ENCODE peak calls at places on chromosomes 12 and 14, in five cellular contexts. One of them, this sample, is unnamed.

GRCh38 chr12:19491863-19492262 is 52.6 kb downstream of the AEBP2 start:
- DNase-seq in HepG2: no peak
- DNase-seq in IMR-90: no peak
- DNase-seq in lower leg skin: no peak
- DNase-seq in Peyer's patch: no peak
- DNase-seq in this sample: no peak

GRCh38 chr14:99687284-99688209 is 3.4 kb downstream of the CYP46A1 start:
- DNase-seq in HepG2: peak
- DNase-seq in IMR-90: no peak
- DNase-seq in Peyer's patch: no peak
- DNase-seq in lower leg skin: peak
- DNase-seq in this sample: no peak

GRCh38 chr14:23141706-23142467 is 22.8 kb upstream of the CEBPE start:
- DNase-seq in lower leg skin: no peak
- DNase-seq in IMR-90: peak
- DNase-seq in Peyer's patch: no peak
- DNase-seq in HepG2: no peak
- DNase-seq in this sample: peak

GRCh38 chr14:32666310-32666709 is 272.4 kb upstream of the NPAS3 start:
- DNase-seq in IMR-90: no peak
- DNase-seq in Peyer's patch: no peak
- DNase-seq in HepG2: no peak
- DNase-seq in lower leg skin: no peak
- DNase-seq in this sample: no peak

GRCh38 chr12:18492372-18493025 is 231.2 kb downstream of the PIK3C2G start:
- DNase-seq in IMR-90: peak
- DNase-seq in Peyer's patch: no peak
- DNase-seq in lower leg skin: no peak
- DNase-seq in HepG2: no peak
- DNase-seq in this sample: no peak

GRCh38 chr12:110304061-110304551 is 23.1 kb downstream of the ATP2A2 start:
- DNase-seq in IMR-90: peak
- DNase-seq in Peyer's patch: no peak
- DNase-seq in lower leg skin: no peak
- DNase-seq in HepG2: no peak
- DNase-seq in this sample: no peak

GRCh38 chr12:62361048-62361447 is 100.8 kb downstream of the USP15 start:
- DNase-seq in IMR-90: no peak
- DNase-seq in HepG2: no peak
- DNase-seq in lower leg skin: no peak
- DNase-seq in Peyer's patch: no peak
- DNase-seq in this sample: no peak

GRCh38 chr14:106024983-106025604 is 498.7 kb downstream of the TMEM121 start:
- DNase-seq in Peyer's patch: no peak
- DNase-seq in lower leg skin: no peak
- DNase-seq in IMR-90: no peak
- DNase-seq in HepG2: no peak
- DNase-seq in this sample: no peak

GRCh38 chr12:113056631-113057488 is at the start of gene DTX1:
- DNase-seq in Peyer's patch: no peak
- DNase-seq in HepG2: no peak
- DNase-seq in lower leg skin: no peak
- DNase-seq in IMR-90: no peak
- DNase-seq in this sample: peak

GRCh38 chr12:98062464-98063245 is 452.7 kb upstream of the TMPO start:
- DNase-seq in IMR-90: no peak
- DNase-seq in HepG2: no peak
- DNase-seq in lower leg skin: no peak
- DNase-seq in Peyer's patch: no peak
- DNase-seq in this sample: no peak

GRCh38 chr14:91284146-91284790 is 39.8 kb upstream of the GPR68 start:
- DNase-seq in IMR-90: peak
- DNase-seq in lower leg skin: no peak
- DNase-seq in HepG2: no peak
- DNase-seq in Peyer's patch: no peak
- DNase-seq in this sample: no peak

GRCh38 chr12:121124402-121125109 is 8.1 kb upstream of the P2RX7 start:
- DNase-seq in IMR-90: peak
- DNase-seq in Peyer's patch: no peak
- DNase-seq in HepG2: peak
- DNase-seq in lower leg skin: peak
- DNase-seq in this sample: peak

GRCh38 chr12:57881035-57881973 is 34.8 kb upstream of the CTDSP2 start:
- DNase-seq in HepG2: no peak
- DNase-seq in Peyer's patch: no peak
- DNase-seq in IMR-90: peak
- DNase-seq in lower leg skin: no peak
- DNase-seq in this sample: no peak

GRCh38 chr12:89189448-89189847 is 162.9 kb downstream of the DUSP6 start:
- DNase-seq in HepG2: no peak
- DNase-seq in IMR-90: no peak
- DNase-seq in lower leg skin: no peak
- DNase-seq in Peyer's patch: no peak
- DNase-seq in this sample: no peak

GRCh38 chr14:105864116-105864515 is 337.7 kb downstream of the TMEM121 start:
- DNase-seq in lower leg skin: no peak
- DNase-seq in Peyer's patch: no peak
- DNase-seq in IMR-90: no peak
- DNase-seq in HepG2: no peak
- DNase-seq in this sample: no peak

GRCh38 chr12:109736552-109737108 is 23.0 kb downstream of the FAM222A start:
- DNase-seq in lower leg skin: no peak
- DNase-seq in IMR-90: peak
- DNase-seq in HepG2: peak
- DNase-seq in Peyer's patch: peak
- DNase-seq in this sample: peak

GRCh38 chr14:24409956-24410355 is 11.2 kb downstream of the NYNRIN start:
- DNase-seq in IMR-90: no peak
- DNase-seq in lower leg skin: no peak
- DNase-seq in HepG2: no peak
- DNase-seq in Peyer's patch: no peak
- DNase-seq in this sample: no peak

GRCh38 chr14:55133416-55133815 is 4.4 kb downstream of the LGALS3 start:
- DNase-seq in lower leg skin: peak
- DNase-seq in IMR-90: peak
- DNase-seq in Peyer's patch: no peak
- DNase-seq in HepG2: no peak
- DNase-seq in this sample: no peak

GRCh38 chr12:132606466-132606865 is 3.9 kb downstream of the LRCOL1 start:
- DNase-seq in Peyer's patch: no peak
- DNase-seq in IMR-90: no peak
- DNase-seq in lower leg skin: no peak
- DNase-seq in HepG2: no peak
- DNase-seq in this sample: no peak

GRCh38 chr12:64696065-64696741 is 63.0 kb downstream of the GNS start:
- DNase-seq in lower leg skin: no peak
- DNase-seq in IMR-90: peak
- DNase-seq in Peyer's patch: no peak
- DNase-seq in HepG2: peak
- DNase-seq in this sample: no peak

GRCh38 chr12:49535921-49536525 is 2.8 kb upstream of the KCNH3 start:
- DNase-seq in IMR-90: no peak
- DNase-seq in Peyer's patch: no peak
- DNase-seq in lower leg skin: no peak
- DNase-seq in HepG2: no peak
- DNase-seq in this sample: no peak

GRCh38 chr14:95011449-95012020 is 145.8 kb downstream of the DICER1 start:
- DNase-seq in Peyer's patch: no peak
- DNase-seq in HepG2: no peak
- DNase-seq in IMR-90: no peak
- DNase-seq in lower leg skin: no peak
- DNase-seq in this sample: no peak

GRCh38 chr14:22980672-22981089 is 1.7 kb downstream of the AJUBA start:
- DNase-seq in HepG2: peak
- DNase-seq in Peyer's patch: peak
- DNase-seq in IMR-90: peak
- DNase-seq in lower leg skin: peak
- DNase-seq in this sample: peak

GRCh38 chr14:101834387-101835165 is 73.1 kb downstream of the PPP2R5C start:
- DNase-seq in lower leg skin: no peak
- DNase-seq in HepG2: no peak
- DNase-seq in Peyer's patch: no peak
- DNase-seq in IMR-90: peak
- DNase-seq in this sample: peak

GRCh38 chr14:64292197-64292596 is 2.0 kb downstream of the ESR2 start:
- DNase-seq in IMR-90: no peak
- DNase-seq in HepG2: no peak
- DNase-seq in lower leg skin: no peak
- DNase-seq in Peyer's patch: no peak
- DNase-seq in this sample: no peak

GRCh38 chr14:23660290-23661226 is 24.4 kb downstream of the DHRS2 start:
- DNase-seq in Peyer's patch: no peak
- DNase-seq in lower leg skin: no peak
- DNase-seq in HepG2: no peak
- DNase-seq in IMR-90: no peak
- DNase-seq in this sample: no peak

GRCh38 chr12:14403711-14404164 is 38.3 kb downstream of the ATF7IP start:
- DNase-seq in Peyer's patch: no peak
- DNase-seq in IMR-90: peak
- DNase-seq in HepG2: no peak
- DNase-seq in lower leg skin: no peak
- DNase-seq in this sample: no peak

GRCh38 chr14:75837151-75837787 is 144.5 kb downstream of the TGFB3 start:
- DNase-seq in IMR-90: no peak
- DNase-seq in lower leg skin: no peak
- DNase-seq in HepG2: no peak
- DNase-seq in Peyer's patch: no peak
- DNase-seq in this sample: no peak

GRCh38 chr12:120137833-120138232 is 21.3 kb upstream of the RAB35 start:
- DNase-seq in Peyer's patch: no peak
- DNase-seq in lower leg skin: no peak
- DNase-seq in HepG2: no peak
- DNase-seq in IMR-90: no peak
- DNase-seq in this sample: no peak

GRCh38 chr12:54526800-54527630 is 22.4 kb upstream of the PDE1B start:
- DNase-seq in Peyer's patch: no peak
- DNase-seq in IMR-90: peak
- DNase-seq in HepG2: peak
- DNase-seq in lower leg skin: no peak
- DNase-seq in this sample: peak

GRCh38 chr14:61418749-61419148 is 97.4 kb downstream of the PRKCH start:
- DNase-seq in IMR-90: no peak
- DNase-seq in Peyer's patch: no peak
- DNase-seq in HepG2: no peak
- DNase-seq in lower leg skin: no peak
- DNase-seq in this sample: no peak

GRCh38 chr12:61546296-61546695 is 713.9 kb upstream of the USP15 start:
- DNase-seq in HepG2: no peak
- DNase-seq in IMR-90: no peak
- DNase-seq in Peyer's patch: no peak
- DNase-seq in lower leg skin: no peak
- DNase-seq in this sample: no peak

GRCh38 chr12:23245186-23245585 is 620.2 kb downstream of the ETNK1 start:
- DNase-seq in IMR-90: no peak
- DNase-seq in Peyer's patch: no peak
- DNase-seq in lower leg skin: no peak
- DNase-seq in HepG2: no peak
- DNase-seq in this sample: no peak

GRCh38 chr12:47082963-47083621 is 3.3 kb upstream of the AMIGO2 start:
- DNase-seq in Peyer's patch: no peak
- DNase-seq in HepG2: no peak
- DNase-seq in IMR-90: peak
- DNase-seq in lower leg skin: no peak
- DNase-seq in this sample: no peak

GRCh38 chr12:74889563-74890236 is 319.9 kb downstream of the KCNC2 start:
- DNase-seq in HepG2: no peak
- DNase-seq in IMR-90: peak
- DNase-seq in lower leg skin: no peak
- DNase-seq in Peyer's patch: no peak
- DNase-seq in this sample: no peak

GRCh38 chr14:34087556-34087955 is 136.7 kb upstream of the EGLN3 start:
- DNase-seq in HepG2: no peak
- DNase-seq in IMR-90: no peak
- DNase-seq in lower leg skin: no peak
- DNase-seq in Peyer's patch: no peak
- DNase-seq in this sample: no peak

GRCh38 chr12:32903763-32904162 is 7.2 kb upstream of the PKP2 start:
- DNase-seq in Peyer's patch: no peak
- DNase-seq in HepG2: no peak
- DNase-seq in IMR-90: no peak
- DNase-seq in lower leg skin: no peak
- DNase-seq in this sample: no peak
- TF ChIP-seq CTCF in Peyer's patch: no peak
- TF ChIP-seq CTCF in HepG2: no peak
- TF ChIP-seq CTCF in IMR-90: no peak
- TF ChIP-seq CTCF in lower leg skin: no peak
- TF ChIP-seq CTCF in this sample: no peak

GRCh38 chr12:6958609-6959375 is 7.6 kb downstream of the PTPN6 start:
- DNase-seq in lower leg skin: no peak
- DNase-seq in HepG2: no peak
- DNase-seq in Peyer's patch: peak
- DNase-seq in IMR-90: no peak
- DNase-seq in this sample: no peak
- H3K4me3 ChIP-seq in lower leg skin: no peak
- H3K4me3 ChIP-seq in HepG2: no peak
- H3K4me3 ChIP-seq in Peyer's patch: peak
- H3K4me3 ChIP-seq in IMR-90: no peak
- H3K4me3 ChIP-seq in this sample: no peak

GRCh38 chr12:125089083-125089482 is 23.8 kb downstream of the AACS start:
- DNase-seq in lower leg skin: no peak
- DNase-seq in HepG2: no peak
- DNase-seq in IMR-90: no peak
- DNase-seq in Peyer's patch: no peak
- DNase-seq in this sample: no peak
- TF ChIP-seq POLR2A in lower leg skin: no peak
- TF ChIP-seq POLR2A in HepG2: no peak
- TF ChIP-seq POLR2A in IMR-90: no peak
- TF ChIP-seq POLR2A in Peyer's patch: no peak
- TF ChIP-seq POLR2A in this sample: no peak

GRCh38 chr12:6925239-6925542 is 2.6 kb upstream of the ATN1 start:
- DNase-seq in HepG2: no peak
- DNase-seq in lower leg skin: no peak
- DNase-seq in IMR-90: no peak
- DNase-seq in Peyer's patch: no peak
- DNase-seq in this sample: no peak

GRCh38 chr12:6927999-6928702 is 392 bp downstream of the ATN1 start:
- DNase-seq in IMR-90: no peak
- DNase-seq in Peyer's patch: peak
- DNase-seq in HepG2: no peak
- DNase-seq in lower leg skin: no peak
- DNase-seq in this sample: peak

GRCh38 chr12:6927379-6927991 is at the start of gene ATN1:
- DNase-seq in lower leg skin: no peak
- DNase-seq in IMR-90: peak
- DNase-seq in HepG2: no peak
- DNase-seq in Peyer's patch: peak
- DNase-seq in this sample: peak

GRCh38 chr12:6923851-6924250 is 3.9 kb upstream of the ATN1 start:
- DNase-seq in lower leg skin: no peak
- DNase-seq in IMR-90: no peak
- DNase-seq in HepG2: no peak
- DNase-seq in Peyer's patch: peak
- DNase-seq in this sample: no peak

GRCh38 chr12:6925543-6926279 is 2.0 kb upstream of the ATN1 start:
- DNase-seq in Peyer's patch: peak
- DNase-seq in IMR-90: peak
- DNase-seq in HepG2: no peak
- DNase-seq in lower leg skin: peak
- DNase-seq in this sample: peak
- TF ChIP-seq CTCF in Peyer's patch: no peak
- TF ChIP-seq CTCF in IMR-90: no peak
- TF ChIP-seq CTCF in HepG2: no peak
- TF ChIP-seq CTCF in lower leg skin: no peak
- TF ChIP-seq CTCF in this sample: no peak

This sample was measured in body of pancreas.